ENCODE peak calls at places on chromosomes 3 and 15, in six cellular contexts. P is bronchial epithelial cell; A is dorsolateral prefrontal cortex; W is CD8-positive, alpha-beta T cell; F is AG04449; U is GM12864. V is an unnamed sample.

GRCh38 chr15:89399390-89400120 is 64.9 kb upstream of the POLG start:
- DNase-seq in P (no peak), A (peak), W (no peak), F (no peak), U (no peak), V (no peak)

GRCh38 chr15:44879066-44879465 is 77.4 kb upstream of the TERB2 start:
- DNase-seq in P (no peak), A (no peak), W (no peak), F (no peak), U (no peak), V (no peak)

GRCh38 chr3:70747847-70748246 is 435.4 kb upstream of the MDFIC2 start:
- DNase-seq in P (no peak), A (no peak), W (no peak), F (no peak), U (no peak), V (no peak)

GRCh38 chr15:40918799-40919392 is 10.2 kb upstream of the DLL4 start:
- DNase-seq in P (no peak), A (no peak), W (no peak), F (no peak), U (no peak), V (no peak)

GRCh38 chr3:99910752-99911151 is 93.1 kb downstream of the CMSS1 start:
- DNase-seq in P (no peak), A (no peak), W (no peak), F (no peak), U (no peak), V (no peak)

GRCh38 chr15:78034495-78035191 is 42.9 kb downstream of the TBC1D2B start:
- DNase-seq in P (peak), A (no peak), W (peak), F (no peak), U (peak), V (no peak)

GRCh38 chr15:69193948-69194827 is 33.8 kb downstream of the GLCE start:
- DNase-seq in P (peak), A (no peak), W (no peak), F (peak), U (no peak), V (no peak)

GRCh38 chr3:15295506-15295905 is 36.9 kb downstream of the SH3BP5 start:
- DNase-seq in P (peak), A (no peak), W (no peak), F (no peak), U (no peak), V (no peak)

GRCh38 chr3:66949898-66950297 is 48.2 kb upstream of the KBTBD8 start:
- DNase-seq in P (no peak), A (no peak), W (no peak), F (no peak), U (no peak), V (no peak)

GRCh38 chr3:80213076-80213475 is 445.3 kb upstream of the ROBO1 start:
- DNase-seq in P (peak), A (no peak), W (no peak), F (no peak), U (no peak), V (no peak)

GRCh38 chr15:61222010-61222409 is 7.1 kb downstream of the RORA start:
- DNase-seq in P (no peak), A (no peak), W (no peak), F (no peak), U (no peak), V (no peak)
- H3K4me3 ChIP-seq in P (no peak), A (no peak), W (no peak), F (no peak), U (no peak), V (no peak)

GRCh38 chr3:180804871-180805430 is 107.5 kb upstream of the FXR1 start:
- DNase-seq in P (peak), A (no peak), W (no peak), F (peak), U (no peak), V (peak)

GRCh38 chr3:180802837-180803236 is 109.6 kb upstream of the FXR1 start:
- DNase-seq in P (peak), A (no peak), W (no peak), F (no peak), U (no peak), V (no peak)
- TF ChIP-seq CTCF in P (peak), A (peak), W (no peak), F (peak), U (peak), V (peak)

GRCh38 chr15:90886291-90886614 is 1.9 kb downstream of the FES start:
- DNase-seq in P (no peak), A (no peak), W (no peak), F (no peak), U (no peak), V (no peak)
- H3K4me3 ChIP-seq in P (no peak), A (no peak), W (no peak), F (no peak), U (no peak), V (no peak)

GRCh38 chr15:62850318-62850717 is 192.2 kb upstream of the TPM1 start:
- DNase-seq in P (no peak), A (peak), W (no peak), F (no peak), U (no peak), V (no peak)

GRCh38 chr15:62846805-62847481 is 195.6 kb upstream of the TPM1 start:
- DNase-seq in P (no peak), A (no peak), W (no peak), F (no peak), U (no peak), V (no peak)

GRCh38 chr15:62847900-62848489 is 194.6 kb upstream of the TPM1 start:
- DNase-seq in P (peak), A (peak), W (peak), F (no peak), U (peak), V (no peak)

GRCh38 chr15:62849316-62850129 is 193.0 kb upstream of the TPM1 start:
- DNase-seq in P (no peak), A (no peak), W (no peak), F (no peak), U (no peak), V (no peak)

GRCh38 chr15:62848631-62849050 is 193.9 kb upstream of the TPM1 start:
- DNase-seq in P (no peak), A (no peak), W (no peak), F (no peak), U (no peak), V (no peak)
- TF ChIP-seq CTCF in P (no peak), A (no peak), W (no peak), F (peak), U (no peak), V (no peak)

GRCh38 chr3:193593666-193594025 is 638 bp downstream of the OPA1 start:
- DNase-seq in P (peak), A (no peak), W (no peak), F (no peak), U (no peak), V (no peak)
- H3K4me3 ChIP-seq in P (peak), A (peak), W (peak), F (peak), U (peak), V (peak)